ENCODE peak calls at places on chromosomes 6 and 20, in six cellular contexts. One of them, this sample, is unnamed.
A peak's percentile ranks its signal among the peaks of the same experiment; 100 is the strongest.

GRCh38 chr6:145015739-145016558 is 719.4 kb downstream of the EPM2A start:
- DNase-seq in cardiac muscle cell: no peak
- DNase-seq in IMR-90: peak; percentile 97
- DNase-seq in ovary: no peak
- DNase-seq in CD8-positive, alpha-beta T cell: no peak
- DNase-seq in CD4-positive, alpha-beta memory T cell: no peak
- DNase-seq in this sample: peak; percentile 9

GRCh38 chr6:154995241-154996162 is at the start of gene TIAM2:
- DNase-seq in cardiac muscle cell: peak; percentile 60
- DNase-seq in ovary: no peak
- DNase-seq in IMR-90: no peak
- DNase-seq in CD8-positive, alpha-beta T cell: no peak
- DNase-seq in CD4-positive, alpha-beta memory T cell: no peak
- DNase-seq in this sample: peak; percentile 61

GRCh38 chr20:7087803-7088202 is 320.3 kb downstream of the BMP2 start:
- DNase-seq in CD4-positive, alpha-beta memory T cell: no peak
- DNase-seq in IMR-90: no peak
- DNase-seq in ovary: no peak
- DNase-seq in CD8-positive, alpha-beta T cell: no peak
- DNase-seq in cardiac muscle cell: no peak
- DNase-seq in this sample: no peak

GRCh38 chr6:90420495-90420894 is 123.9 kb upstream of the BACH2 start:
- DNase-seq in ovary: no peak
- DNase-seq in CD4-positive, alpha-beta memory T cell: no peak
- DNase-seq in CD8-positive, alpha-beta T cell: no peak
- DNase-seq in IMR-90: no peak
- DNase-seq in cardiac muscle cell: peak; percentile 25
- DNase-seq in this sample: no peak

GRCh38 chr6:111503194-111503593 is 20.2 kb upstream of the REV3L start:
- DNase-seq in CD8-positive, alpha-beta T cell: no peak
- DNase-seq in ovary: no peak
- DNase-seq in cardiac muscle cell: no peak
- DNase-seq in CD4-positive, alpha-beta memory T cell: no peak
- DNase-seq in IMR-90: peak; percentile 22
- DNase-seq in this sample: peak; percentile 80

GRCh38 chr6:123380257-123380656 is 256.5 kb downstream of the TRDN start:
- DNase-seq in CD4-positive, alpha-beta memory T cell: no peak
- DNase-seq in CD8-positive, alpha-beta T cell: no peak
- DNase-seq in IMR-90: no peak
- DNase-seq in cardiac muscle cell: peak; percentile 67
- DNase-seq in ovary: no peak
- DNase-seq in this sample: no peak

GRCh38 chr20:25195962-25196700 is 619 bp downstream of the ENTPD6 start:
- DNase-seq in CD4-positive, alpha-beta memory T cell: no peak
- DNase-seq in CD8-positive, alpha-beta T cell: no peak
- DNase-seq in cardiac muscle cell: peak; percentile 42
- DNase-seq in IMR-90: peak; percentile 5
- DNase-seq in ovary: no peak
- DNase-seq in this sample: no peak

GRCh38 chr6:45717027-45717426 is 298.6 kb downstream of the CLIC5 start:
- DNase-seq in cardiac muscle cell: no peak
- DNase-seq in CD4-positive, alpha-beta memory T cell: no peak
- DNase-seq in ovary: no peak
- DNase-seq in CD8-positive, alpha-beta T cell: no peak
- DNase-seq in IMR-90: no peak
- DNase-seq in this sample: no peak

GRCh38 chr20:63456429-63457284 is 15.8 kb downstream of the KCNQ2 start:
- DNase-seq in ovary: no peak
- DNase-seq in CD4-positive, alpha-beta memory T cell: no peak
- DNase-seq in CD8-positive, alpha-beta T cell: no peak
- DNase-seq in cardiac muscle cell: no peak
- DNase-seq in IMR-90: no peak
- DNase-seq in this sample: no peak

GRCh38 chr6:25418463-25419052 is 139.4 kb downstream of the CARMIL1 start:
- DNase-seq in CD4-positive, alpha-beta memory T cell: no peak
- DNase-seq in cardiac muscle cell: no peak
- DNase-seq in IMR-90: no peak
- DNase-seq in ovary: no peak
- DNase-seq in CD8-positive, alpha-beta T cell: no peak
- DNase-seq in this sample: no peak

GRCh38 chr6:86683132-86683908 is 254.0 kb upstream of the HTR1E start:
- DNase-seq in IMR-90: no peak
- DNase-seq in ovary: no peak
- DNase-seq in CD4-positive, alpha-beta memory T cell: no peak
- DNase-seq in CD8-positive, alpha-beta T cell: no peak
- DNase-seq in cardiac muscle cell: no peak
- DNase-seq in this sample: no peak

GRCh38 chr6:8191629-8192028 is 89.3 kb upstream of the EEF1E1 start:
- DNase-seq in CD4-positive, alpha-beta memory T cell: no peak
- DNase-seq in cardiac muscle cell: no peak
- DNase-seq in IMR-90: no peak
- DNase-seq in CD8-positive, alpha-beta T cell: no peak
- DNase-seq in ovary: no peak
- DNase-seq in this sample: no peak

GRCh38 chr6:78436335-78436734 is 431.0 kb upstream of the IRAK1BP1 start:
- DNase-seq in ovary: no peak
- DNase-seq in CD4-positive, alpha-beta memory T cell: no peak
- DNase-seq in cardiac muscle cell: no peak
- DNase-seq in IMR-90: peak; percentile 33
- DNase-seq in CD8-positive, alpha-beta T cell: no peak
- DNase-seq in this sample: peak; percentile 14

GRCh38 chr6:119436583-119436982 is 87.0 kb upstream of the MAN1A1 start:
- DNase-seq in CD8-positive, alpha-beta T cell: no peak
- DNase-seq in CD4-positive, alpha-beta memory T cell: no peak
- DNase-seq in IMR-90: no peak
- DNase-seq in ovary: no peak
- DNase-seq in cardiac muscle cell: no peak
- DNase-seq in this sample: no peak

GRCh38 chr20:17917832-17918618 is 50.6 kb downstream of the SNX5 start:
- DNase-seq in cardiac muscle cell: no peak
- DNase-seq in CD4-positive, alpha-beta memory T cell: no peak
- DNase-seq in CD8-positive, alpha-beta T cell: no peak
- DNase-seq in IMR-90: no peak
- DNase-seq in ovary: no peak
- DNase-seq in this sample: no peak

GRCh38 chr6:32659856-32660595 is 6.4 kb downstream of the HLA-DQB1 start:
- DNase-seq in ovary: no peak
- DNase-seq in cardiac muscle cell: no peak
- DNase-seq in CD4-positive, alpha-beta memory T cell: no peak
- DNase-seq in CD8-positive, alpha-beta T cell: no peak
- DNase-seq in IMR-90: no peak
- DNase-seq in this sample: no peak
- H3K4me3 ChIP-seq in ovary: no peak overlapping the region
- H3K4me3 ChIP-seq in cardiac muscle cell: no peak overlapping the region
- H3K4me3 ChIP-seq in CD4-positive, alpha-beta memory T cell: no peak overlapping the region
- H3K4me3 ChIP-seq in CD8-positive, alpha-beta T cell: no peak overlapping the region
- H3K4me3 ChIP-seq in IMR-90: no peak overlapping the region
- H3K4me3 ChIP-seq in this sample: no peak overlapping the region

GRCh38 chr20:50415031-50415515 is 95.1 kb upstream of the PTPN1 start:
- DNase-seq in ovary: peak; percentile 32
- DNase-seq in IMR-90: no peak
- DNase-seq in CD4-positive, alpha-beta memory T cell: no peak
- DNase-seq in CD8-positive, alpha-beta T cell: no peak
- DNase-seq in cardiac muscle cell: no peak
- DNase-seq in this sample: no peak
- H3K27me3 ChIP-seq in ovary: no peaks in the 10 kb centered on the region
- H3K27me3 ChIP-seq in IMR-90: no peaks in the 10 kb centered on the region
- H3K27me3 ChIP-seq in CD4-positive, alpha-beta memory T cell: no peaks in the 10 kb centered on the region
- H3K27me3 ChIP-seq in CD8-positive, alpha-beta T cell: no peaks in the 10 kb centered on the region
- H3K27me3 ChIP-seq in cardiac muscle cell: no peaks in the 10 kb centered on the region
- H3K27me3 ChIP-seq in this sample: peaks cover 5% of the 10 kb centered on the region

DNA sequence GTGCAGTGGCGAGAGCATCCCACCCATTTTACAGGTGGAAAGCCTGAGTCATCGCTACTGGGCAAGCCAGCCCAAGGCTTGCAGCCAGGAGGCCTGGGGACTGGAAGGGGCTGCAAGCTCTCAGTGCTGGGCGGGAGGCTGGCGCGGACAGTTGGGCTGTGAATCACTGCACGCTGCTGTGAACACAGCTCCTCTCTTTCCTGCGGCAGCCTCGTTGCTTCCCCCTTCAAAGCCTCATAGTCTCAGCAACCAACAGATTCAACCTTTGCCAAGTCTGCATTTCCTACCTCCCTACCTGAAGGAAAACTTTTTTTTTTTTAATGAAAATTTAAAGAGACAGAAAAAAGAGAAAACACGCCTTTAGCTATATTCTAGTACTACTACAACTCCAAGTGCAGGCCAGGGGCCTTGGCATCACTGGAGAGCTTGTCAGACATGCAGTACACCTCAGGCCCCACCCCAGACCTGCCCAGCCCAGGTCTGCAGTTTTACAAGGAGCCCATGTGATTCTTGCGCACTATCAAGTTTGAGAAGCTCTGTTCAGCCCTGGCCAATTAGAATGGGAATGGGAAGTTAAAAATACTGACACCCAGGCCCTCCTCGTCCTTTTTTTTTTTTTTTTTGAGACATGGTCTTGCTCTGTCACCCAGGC is 85.1 kb downstream of the NFATC2 start:
- DNase-seq in CD8-positive, alpha-beta T cell: no peak
- DNase-seq in ovary: peak; percentile 77
- DNase-seq in IMR-90: peak; percentile 67
- DNase-seq in cardiac muscle cell: no peak
- DNase-seq in CD4-positive, alpha-beta memory T cell: peak; percentile 44
- DNase-seq in this sample: no peak
- H3K27ac ChIP-seq in CD8-positive, alpha-beta T cell: no peak overlapping the region
- H3K27ac ChIP-seq in ovary: peak overlapping the region; percentile 46
- H3K27ac ChIP-seq in IMR-90: no peak overlapping the region
- H3K27ac ChIP-seq in cardiac muscle cell: peak overlapping the region; percentile 78
- H3K27ac ChIP-seq in CD4-positive, alpha-beta memory T cell: no peak overlapping the region
- H3K27ac ChIP-seq in this sample: no peak overlapping the region

GRCh38 chr20:45813489-45813888 is 1.0 kb downstream of the UBE2C start:
- DNase-seq in cardiac muscle cell: no peak
- DNase-seq in CD4-positive, alpha-beta memory T cell: no peak
- DNase-seq in CD8-positive, alpha-beta T cell: no peak
- DNase-seq in ovary: no peak
- DNase-seq in IMR-90: no peak
- DNase-seq in this sample: no peak
- H3K4me3 ChIP-seq in cardiac muscle cell: peak overlapping the region; percentile 78
- H3K4me3 ChIP-seq in CD4-positive, alpha-beta memory T cell: no peak overlapping the region
- H3K4me3 ChIP-seq in CD8-positive, alpha-beta T cell: no peak overlapping the region
- H3K4me3 ChIP-seq in ovary: no peak overlapping the region
- H3K4me3 ChIP-seq in IMR-90: peak overlapping the region; percentile 53
- H3K4me3 ChIP-seq in this sample: peak overlapping the region; percentile 89

GRCh38 chr20:58212636-58213035 is 15.8 kb downstream of the ANKRD60 start:
- DNase-seq in CD4-positive, alpha-beta memory T cell: no peak
- DNase-seq in cardiac muscle cell: no peak
- DNase-seq in ovary: no peak
- DNase-seq in CD8-positive, alpha-beta T cell: no peak
- DNase-seq in IMR-90: no peak
- DNase-seq in this sample: no peak
- H3K27me3 ChIP-seq in CD4-positive, alpha-beta memory T cell: no peaks in the 10 kb centered on the region
- H3K27me3 ChIP-seq in cardiac muscle cell: no peaks in the 10 kb centered on the region
- H3K27me3 ChIP-seq in ovary: no peaks in the 10 kb centered on the region
- H3K27me3 ChIP-seq in CD8-positive, alpha-beta T cell: no peaks in the 10 kb centered on the region
- H3K27me3 ChIP-seq in IMR-90: peaks cover 28% of the 10 kb centered on the region
- H3K27me3 ChIP-seq in this sample: no peaks in the 10 kb centered on the region

This sample was measured in SJCRH30.